ENCODE peak calls at places on chromosomes 13 and 19, in five cellular contexts. G is PC-3, H is neuronal stem cell, O is HepG2, C is fibroblast of lung. F is an unnamed sample.

GRCh38 chr19:38304866-38305429 is 897 bp downstream of the C19orf33 start:
- DNase-seq in G (peak), H (peak), O (peak), C (no peak), F (no peak)

GRCh38 chr13:113860051-113860471 is 3.8 kb downstream of the GAS6 start:
- DNase-seq in G (no peak), H (no peak), O (peak), C (no peak), F (no peak)

GRCh38 chr13:32940601-32941000 is 75.6 kb upstream of the KL start:
- DNase-seq in G (no peak), H (no peak), O (no peak), C (peak), F (no peak)

GRCh38 chr13:36082806-36083205 is 48.4 kb downstream of the DCLK1 start:
- DNase-seq in G (no peak), H (no peak), O (no peak), C (no peak), F (no peak)

GRCh38 chr13:76703621-76704020 is 182.6 kb downstream of the KCTD12 start:
- DNase-seq in G (no peak), H (no peak), O (no peak), C (no peak), F (no peak)

GRCh38 chr13:45500492-45501174 is 35.9 kb downstream of the COG3 start:
- DNase-seq in G (peak), H (no peak), O (peak), C (peak), F (no peak)

GRCh38 chr13:59103004-59103768 is 1060.5 kb downstream of the DIAPH3 start:
- DNase-seq in G (no peak), H (no peak), O (no peak), C (peak), F (no peak)

GRCh38 chr19:7833225-7834156 is 3.5 kb downstream of the EVI5L start:
- DNase-seq in G (peak), H (no peak), O (peak), C (peak), F (no peak)

GRCh38 chr19:51531349-51532315 is at the start of gene SIGLEC6:
- DNase-seq in G (no peak), H (no peak), O (no peak), C (no peak), F (peak)

GRCh38 chr13:26051231-26052135 is at the start of gene SHISA2:
- DNase-seq in G (peak), H (peak), O (no peak), C (peak), F (no peak)

GRCh38 chr19:36097036-36097435 is 13.9 kb upstream of the OVOL3 start:
- DNase-seq in G (no peak), H (no peak), O (no peak), C (no peak), F (no peak)

GRCh38 chr13:37910790-37911189 is 41.2 kb upstream of the TRPC4 start:
- DNase-seq in G (no peak), H (no peak), O (no peak), C (no peak), F (no peak)

GRCh38 chr13:23583491-23583890 is 13.3 kb downstream of the TNFRSF19 start:
- DNase-seq in G (no peak), H (no peak), O (no peak), C (peak), F (no peak)

GRCh38 chr19:14381689-14382474 is 638 bp downstream of the ADGRE5 start:
- DNase-seq in G (peak), H (no peak), O (no peak), C (peak), F (peak)

GRCh38 chr19:37964109-37964508 is 57.1 kb downstream of the SIPA1L3 start:
- DNase-seq in G (no peak), H (no peak), O (no peak), C (no peak), F (no peak)

GRCh38 chr19:30562981-30563380 is 190.8 kb downstream of the ZNF536 start:
- DNase-seq in G (no peak), H (no peak), O (no peak), C (no peak), F (no peak)

GRCh38 chr13:25901460-25902376 is 150.1 kb downstream of the SHISA2 start:
- DNase-seq in G (peak), H (no peak), O (peak), C (peak), F (peak)

GRCh38 chr13:75305057-75305456 is 176.9 kb downstream of the TBC1D4 start:
- DNase-seq in G (no peak), H (no peak), O (no peak), C (no peak), F (no peak)

GRCh38 chr13:37495046-37495445 is 103.5 kb downstream of the POSTN start:
- DNase-seq in G (peak), H (no peak), O (no peak), C (no peak), F (no peak)

GRCh38 chr13:22765566-22765965 is 415.2 kb upstream of the SGCG start:
- DNase-seq in G (no peak), H (no peak), O (no peak), C (peak), F (no peak)

GRCh38 chr13:109945206-109945960 is 159.0 kb upstream of the IRS2 start:
- DNase-seq in G (peak), H (no peak), O (no peak), C (peak), F (no peak)

GRCh38 chr13:114108141-114108761 is 24.2 kb downstream of the RASA3 start:
- DNase-seq in G (no peak), H (no peak), O (no peak), C (no peak), F (no peak)

GRCh38 chr13:79482271-79482970 is 1.5 kb downstream of the NDFIP2 start:
- DNase-seq in G (peak), H (no peak), O (no peak), C (no peak), F (no peak)

GRCh38 chr13:80251403-80251802 is 89.5 kb downstream of the SPRY2 start:
- DNase-seq in G (peak), H (no peak), O (no peak), C (peak), F (no peak)

GRCh38 chr13:107721436-107721835 is 493.9 kb downstream of the LIG4 start:
- DNase-seq in G (no peak), H (no peak), O (no peak), C (peak), F (no peak)

GRCh38 chr19:21483589-21484170 is 21.7 kb upstream of the ZNF429 start:
- DNase-seq in G (no peak), H (no peak), O (no peak), C (peak), F (peak)

GRCh38 chr19:32104465-32105235 is 240.8 kb upstream of the ZNF507 start:
- DNase-seq in G (peak), H (no peak), O (no peak), C (peak), F (no peak)

GRCh38 chr13:107867701-107868661 is 347.4 kb downstream of the LIG4 start:
- DNase-seq in G (peak), H (peak), O (no peak), C (peak), F (no peak)

GRCh38 chr13:95188128-95188527 is 113.1 kb downstream of the ABCC4 start:
- DNase-seq in G (no peak), H (no peak), O (no peak), C (peak), F (no peak)

GRCh38 chr13:46149272-46150133 is 32.5 kb downstream of the LCP1 start:
- DNase-seq in G (peak), H (no peak), O (no peak), C (no peak), F (no peak)

GRCh38 chr19:1400281-1401137 is 833 bp downstream of the GAMT start:
- DNase-seq in G (no peak), H (no peak), O (peak), C (no peak), F (no peak)

GRCh38 chr13:99027260-99027659 is 49.4 kb upstream of the DOCK9 start:
- DNase-seq in G (no peak), H (no peak), O (no peak), C (no peak), F (no peak)

GRCh38 chr19:14554382-14554812 is 17.5 kb downstream of the NDUFB7 start:
- DNase-seq in G (peak), H (no peak), O (peak), C (no peak), F (no peak)

GRCh38 chr19:41187884-41188279 is 5.1 kb upstream of the CYP2S1 start:
- DNase-seq in G (no peak), H (no peak), O (no peak), C (no peak), F (no peak)

GRCh38 chr13:28626266-28626665 is 32.7 kb upstream of the POMP start:
- DNase-seq in G (no peak), H (no peak), O (no peak), C (no peak), F (no peak)
- H2AFZ ChIP-seq in G (no peak), H (no peak), O (no peak), C (no peak), F (no peak)

DNA sequence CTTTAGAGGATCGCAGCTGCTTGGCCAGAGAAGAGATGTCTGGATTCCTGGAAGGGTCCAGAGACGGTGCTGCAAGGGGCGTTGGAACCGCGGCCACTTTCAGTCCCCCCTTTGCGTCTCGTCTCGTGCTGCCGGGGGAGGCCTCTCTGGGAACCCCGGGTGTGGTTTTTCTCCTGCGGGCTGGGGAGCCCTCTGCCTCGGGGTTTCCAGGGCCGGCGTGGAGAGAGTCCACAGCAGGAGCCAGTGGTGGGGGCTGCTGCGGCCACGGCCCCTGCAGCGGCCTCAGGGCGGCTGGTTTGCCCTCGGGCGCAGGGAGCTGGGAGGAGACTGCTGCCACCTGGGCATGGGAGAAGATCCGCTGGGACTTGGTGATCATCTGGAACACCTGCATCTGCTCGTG is 28.5 kb downstream of the ZNF541 start:
- DNase-seq in G (no peak), H (no peak), O (no peak), C (no peak), F (no peak)
- H2AFZ ChIP-seq in G (no peak), H (no peak), O (no peak), C (no peak), F (no peak)

GRCh38 chr19:48793271-48793670 is 17.6 kb downstream of the BCAT2 start:
- DNase-seq in G (no peak), H (no peak), O (peak), C (no peak), F (no peak)
- H2AFZ ChIP-seq in G (no peak), H (no peak), O (no peak), C (no peak), F (no peak)

DNA sequence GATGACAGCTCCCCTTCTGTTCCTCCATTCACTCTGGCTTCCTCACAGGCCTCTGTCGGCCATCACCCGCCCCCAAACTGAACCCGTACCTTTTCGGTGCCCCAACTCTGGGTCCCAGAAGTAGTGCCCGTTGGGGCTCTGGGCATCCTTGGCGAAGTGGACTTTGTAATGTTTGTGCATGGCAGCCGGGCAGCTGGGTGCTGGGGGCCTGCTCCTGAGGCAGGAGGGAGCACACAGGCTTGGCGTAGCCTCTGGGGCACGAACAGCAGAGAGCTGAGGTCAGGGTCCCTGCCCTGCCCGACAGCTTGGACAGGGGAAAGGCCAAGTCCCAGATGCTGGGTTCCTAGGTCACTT is 834 bp downstream of the NKPD1 start:
- DNase-seq in G (no peak), H (no peak), O (no peak), C (no peak), F (no peak)
- H2AFZ ChIP-seq in G (no peak), H (no peak), O (no peak), C (no peak), F (no peak)

GRCh38 chr19:4066682-4067395 is at the start of gene ZBTB7A:
- DNase-seq in G (peak), H (no peak), O (peak), C (peak), F (peak)
- H2AFZ ChIP-seq in G (peak), H (peak), O (no peak), C (no peak), F (peak)

GRCh38 chr13:44373247-44373600 is 400 bp upstream of the SERP2 start:
- DNase-seq in G (no peak), H (no peak), O (no peak), C (no peak), F (no peak)
- H2AFZ ChIP-seq in G (peak), H (peak), O (no peak), C (peak), F (no peak)

DNA sequence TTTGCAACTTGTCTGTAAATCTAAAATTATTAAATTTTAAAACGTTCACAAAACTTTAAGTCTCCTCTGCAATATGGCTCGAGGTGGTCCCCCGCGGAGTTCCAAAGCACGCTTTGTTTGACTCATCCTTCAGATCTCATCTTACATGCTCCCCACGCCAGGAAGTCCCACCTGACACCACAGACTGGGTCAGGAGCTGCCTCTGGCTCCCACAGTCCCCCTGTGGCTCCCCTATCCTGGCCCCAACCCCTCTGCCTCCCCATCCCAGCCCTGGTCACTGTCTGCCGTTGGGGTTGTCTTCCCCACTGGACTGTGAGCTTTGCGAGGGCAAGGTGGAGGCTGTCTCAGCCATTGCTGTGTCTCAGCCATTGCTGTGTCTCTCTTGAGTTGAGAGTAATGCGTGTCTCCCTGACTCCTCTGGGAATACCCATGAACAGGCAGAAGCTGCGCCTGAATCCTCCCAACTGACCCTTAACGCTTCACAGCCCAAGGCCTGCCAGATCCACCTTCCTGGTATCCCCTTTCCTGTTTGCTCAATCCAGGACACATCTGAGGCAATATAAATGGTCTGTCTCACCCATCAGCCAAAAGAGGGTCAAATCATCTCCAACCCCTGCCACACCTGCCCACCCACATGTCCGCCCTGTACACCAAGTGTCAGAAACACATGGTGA is 15.9 kb downstream of the DYRK1B start:
- DNase-seq in G (no peak), H (no peak), O (no peak), C (no peak), F (no peak)
- H2AFZ ChIP-seq in G (no peak), H (no peak), O (no peak), C (no peak), F (no peak)

DNA sequence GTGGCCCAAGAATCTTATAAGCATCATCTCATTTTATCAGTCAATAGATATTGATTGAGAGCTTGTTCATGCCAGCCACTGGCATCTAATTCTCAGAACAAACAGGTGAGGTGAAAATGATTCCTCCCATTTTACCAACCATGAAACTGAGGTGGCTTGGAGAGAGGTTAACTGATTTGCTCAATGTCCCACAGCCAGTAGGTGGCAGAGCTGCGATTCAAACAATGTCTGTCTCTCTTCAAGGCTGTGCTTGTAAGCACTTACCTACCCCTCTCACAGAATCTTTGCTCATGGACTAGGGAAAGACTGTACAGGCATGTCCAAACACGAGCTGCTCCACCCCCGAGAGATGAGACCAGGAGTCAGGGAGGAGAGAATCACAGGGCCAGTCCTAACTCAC is 21.5 kb upstream of the GSX1 start:
- DNase-seq in G (peak), H (no peak), O (peak), C (peak), F (peak)
- H2AFZ ChIP-seq in G (no peak), H (peak), O (no peak), C (no peak), F (no peak)

GRCh38 chr13:102933076-102933922 is 87.5 kb downstream of the ERCC5 start:
- DNase-seq in G (no peak), H (no peak), O (no peak), C (no peak), F (no peak)

GRCh38 chr13:102930566-102930965 is 84.7 kb downstream of the ERCC5 start:
- DNase-seq in G (no peak), H (no peak), O (no peak), C (no peak), F (no peak)

DNA sequence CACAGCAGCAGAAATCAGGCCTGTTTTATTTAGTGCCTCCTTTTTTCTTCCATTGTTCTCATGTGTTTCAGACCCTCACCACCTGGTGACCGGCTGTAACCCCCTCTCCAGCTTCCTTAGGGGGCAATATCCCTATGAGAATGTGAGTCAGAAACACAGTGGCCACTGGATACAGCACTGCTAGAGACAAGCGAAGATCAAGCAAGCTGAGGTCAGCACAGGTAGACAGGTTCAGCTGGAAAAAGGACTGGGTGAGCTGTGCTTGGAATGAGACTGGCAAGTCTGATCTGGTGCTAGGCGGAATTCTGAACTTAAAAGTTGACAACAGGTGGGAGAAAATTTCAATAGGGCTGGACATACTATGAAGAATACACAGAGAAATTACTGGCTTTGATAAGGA is 83.1 kb downstream of the ERCC5 start:
- DNase-seq in G (no peak), H (no peak), O (no peak), C (no peak), F (no peak)
- H2AFZ ChIP-seq in G (no peak), H (no peak), O (no peak), C (no peak), F (no peak)

GRCh38 chr13:51783432-51784094 is 20.4 kb downstream of the DHRS12 start:
- DNase-seq in G (no peak), H (no peak), O (no peak), C (no peak), F (no peak)

GRCh38 chr13:51784097-51784496 is 19.9 kb downstream of the DHRS12 start:
- DNase-seq in G (no peak), H (no peak), O (no peak), C (no peak), F (no peak)

GRCh38 chr13:51782026-51782710 is 21.8 kb downstream of the DHRS12 start:
- DNase-seq in G (no peak), H (no peak), O (peak), C (no peak), F (no peak)

GRCh38 chr13:51786425-51787010 is 17.4 kb downstream of the DHRS12 start:
- DNase-seq in G (no peak), H (no peak), O (no peak), C (no peak), F (no peak)

DNA sequence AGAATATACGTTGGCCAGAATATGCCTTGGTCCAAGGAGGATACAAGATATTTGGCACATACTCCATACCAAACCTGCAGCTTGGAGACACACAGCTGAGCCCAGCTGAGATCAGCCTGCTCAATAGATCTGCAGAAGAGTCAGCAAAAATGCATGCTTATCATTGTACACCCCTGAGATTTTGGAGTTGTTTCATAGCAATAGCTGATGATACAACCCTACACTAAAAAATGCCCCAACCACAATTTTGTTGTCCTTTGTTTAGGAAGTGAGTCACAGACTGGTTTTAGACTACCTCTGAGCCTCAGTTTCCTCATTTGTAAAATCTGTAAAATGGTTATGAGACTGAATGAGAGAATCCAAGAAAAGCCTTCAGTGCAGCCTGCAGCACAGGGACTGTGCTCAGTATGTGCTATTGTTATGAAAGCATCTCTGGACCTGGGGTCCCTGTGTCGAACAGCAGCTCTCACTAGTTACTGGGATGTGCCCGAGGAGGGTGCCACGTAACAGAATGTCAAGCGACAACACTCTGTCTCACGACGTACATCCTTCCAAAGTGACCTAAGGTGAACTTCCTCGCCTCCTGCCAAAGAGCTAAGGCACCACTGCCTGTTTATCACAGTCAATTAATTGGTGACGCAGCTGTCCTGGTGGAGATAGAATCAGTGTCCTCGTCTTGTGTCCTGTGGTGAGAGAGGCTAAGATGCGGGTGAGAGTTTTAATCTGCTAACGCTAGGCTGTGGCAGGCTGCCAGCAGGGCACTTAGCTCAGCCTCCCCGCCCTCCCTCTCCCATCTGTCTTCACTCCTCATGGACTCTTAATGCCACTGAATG is 18.2 kb downstream of the DHRS12 start:
- DNase-seq in G (no peak), H (no peak), O (no peak), C (peak), F (no peak)
- H2AFZ ChIP-seq in G (no peak), H (peak), O (no peak), C (peak), F (no peak)

F was measured in OCI-LY7.